ENCODE peak calls at places on chromosomes 1 and 21, in seven cellular contexts. E, P, H, U, N, Z and K are unnamed samples.
A peak's percentile ranks its signal among the peaks of the same experiment; 100 is the strongest.

GRCh38 chr21:21286170-21286798 is 288.1 kb downstream of the NCAM2 start:
- DNase-seq in E (no peak), Z (no peak), P (no peak), H (no peak), N (no peak), U (no peak), K (no peak)

GRCh38 chr1:154483941-154484803 is 17.8 kb upstream of the TDRD10 start:
- DNase-seq in P (no peak), U (peak; percentile 85), E (no peak), H (no peak), N (no peak), Z (peak; percentile 88), K (no peak)

GRCh38 chr1:154716012-154716411 is 108.0 kb upstream of the ADAR start:
- DNase-seq in Z (no peak), U (no peak), E (no peak), H (no peak), P (no peak), N (peak; percentile 15), K (peak; percentile 80)

GRCh38 chr21:45333583-45334121 is 46.0 kb upstream of the POFUT2 start:
- DNase-seq in E (no peak), Z (no peak), P (no peak), U (no peak), N (no peak), H (no peak), K (no peak)

GRCh38 chr1:160261878-160262794 is at the start of gene DCAF8:
- DNase-seq in E (peak; percentile 98), H (peak; percentile 98), U (peak; percentile 97), N (peak; percentile 98), Z (peak; percentile 99), P (peak; percentile 100), K (peak; percentile 75)

GRCh38 chr1:36465731-36466369 is 1.7 kb upstream of the MRPS15 start:
- DNase-seq in P (no peak), Z (no peak), E (no peak), U (no peak), H (no peak), N (no peak), K (no peak)

GRCh38 chr1:110877776-110878175 is 4.8 kb downstream of the CD53 start:
- DNase-seq in P (no peak), H (no peak), N (no peak), E (no peak), Z (no peak), U (no peak), K (no peak)

GRCh38 chr1:204947338-204947737 is 76.7 kb downstream of the NFASC start:
- DNase-seq in E (no peak), Z (no peak), H (no peak), U (no peak), P (no peak), N (no peak), K (no peak)

GRCh38 chr1:177620636-177621190 is 349.1 kb downstream of the SEC16B start:
- DNase-seq in U (no peak), Z (no peak), E (no peak), P (no peak), H (no peak), N (no peak), K (no peak)

GRCh38 chr1:191358724-191359123 is 799.5 kb upstream of the RGS18 start:
- DNase-seq in E (no peak), U (no peak), H (no peak), Z (no peak), P (no peak), N (no peak), K (no peak)

GRCh38 chr21:42443181-42443785 is 39.6 kb downstream of the UBASH3A start:
- DNase-seq in E (no peak), H (no peak), U (no peak), P (no peak), Z (no peak), N (no peak), K (no peak)

GRCh38 chr21:16815228-16815627 is 697.6 kb upstream of the CXADR start:
- DNase-seq in N (no peak), H (no peak), U (peak; percentile 18), P (peak; percentile 58), Z (no peak), E (no peak), K (no peak)

GRCh38 chr1:62493656-62494055 is 56.8 kb downstream of the USP1 start:
- DNase-seq in P (no peak), E (no peak), H (no peak), U (peak; percentile 9), N (no peak), Z (no peak), K (no peak)

GRCh38 chr1:59549903-59550302 is 253.0 kb downstream of the FGGY start:
- DNase-seq in P (no peak), U (no peak), E (no peak), H (no peak), Z (no peak), N (no peak), K (no peak)

GRCh38 chr1:199273837-199274379 is 635.1 kb downstream of the PTPRC start:
- DNase-seq in H (no peak), P (no peak), Z (peak; percentile 40), U (peak; percentile 72), N (no peak), E (no peak), K (no peak)